ENCODE peak calls at places on chromosomes 2 and 18, in eight cellular contexts. One of them, this sample, is unnamed.
A peak's percentile ranks its signal among the peaks of the same experiment; 100 is the strongest.

GRCh38 chr2:37414470-37414949 is 70.1 kb downstream of the QPCT start:
- DNase-seq in endothelial cell of umbilical vein: peak; percentile 71
- DNase-seq in stimulated activated CD4-positive, alpha-beta T cell treated with anti-CD3 and anti-CD28 coated beads, TNF-alpha, amount 100 ng/mL, for 1 hour: no peak
- DNase-seq in frontal cortex: peak; percentile 55
- DNase-seq in A172: peak; percentile 84
- DNase-seq in stomach: no peak
- DNase-seq in EL: peak; percentile 67
- DNase-seq in upper lobe of right lung: no peak
- DNase-seq in this sample: peak; percentile 48

GRCh38 chr2:43021791-43022500 is 204.5 kb downstream of the ZFP36L2 start:
- DNase-seq in stomach: peak; percentile 58
- DNase-seq in upper lobe of right lung: no peak
- DNase-seq in frontal cortex: no peak
- DNase-seq in A172: no peak
- DNase-seq in endothelial cell of umbilical vein: no peak
- DNase-seq in EL: no peak
- DNase-seq in stimulated activated CD4-positive, alpha-beta T cell treated with anti-CD3 and anti-CD28 coated beads, TNF-alpha, amount 100 ng/mL, for 1 hour: no peak
- DNase-seq in this sample: peak; percentile 91

GRCh38 chr2:231765496-231765929 is 15.6 kb downstream of the PDE6D start:
- DNase-seq in stimulated activated CD4-positive, alpha-beta T cell treated with anti-CD3 and anti-CD28 coated beads, TNF-alpha, amount 100 ng/mL, for 1 hour: no peak
- DNase-seq in stomach: no peak
- DNase-seq in A172: no peak
- DNase-seq in EL: no peak
- DNase-seq in frontal cortex: no peak
- DNase-seq in upper lobe of right lung: no peak
- DNase-seq in endothelial cell of umbilical vein: no peak
- DNase-seq in this sample: no peak

GRCh38 chr18:62018034-62018760 is 125.4 kb upstream of the RNF152 start:
- DNase-seq in frontal cortex: no peak
- DNase-seq in endothelial cell of umbilical vein: no peak
- DNase-seq in EL: no peak
- DNase-seq in A172: no peak
- DNase-seq in stomach: no peak
- DNase-seq in stimulated activated CD4-positive, alpha-beta T cell treated with anti-CD3 and anti-CD28 coated beads, TNF-alpha, amount 100 ng/mL, for 1 hour: no peak
- DNase-seq in upper lobe of right lung: no peak
- DNase-seq in this sample: no peak

GRCh38 chr2:134663451-134663850 is 55.3 kb downstream of the TMEM163 start:
- DNase-seq in EL: no peak
- DNase-seq in stomach: no peak
- DNase-seq in A172: no peak
- DNase-seq in endothelial cell of umbilical vein: no peak
- DNase-seq in frontal cortex: no peak
- DNase-seq in upper lobe of right lung: no peak
- DNase-seq in stimulated activated CD4-positive, alpha-beta T cell treated with anti-CD3 and anti-CD28 coated beads, TNF-alpha, amount 100 ng/mL, for 1 hour: no peak
- DNase-seq in this sample: no peak

GRCh38 chr18:63578357-63578958 is 8.7 kb upstream of the SERPINB13 start:
- DNase-seq in endothelial cell of umbilical vein: peak; percentile 53
- DNase-seq in upper lobe of right lung: no peak
- DNase-seq in frontal cortex: no peak
- DNase-seq in A172: peak; percentile 19
- DNase-seq in stimulated activated CD4-positive, alpha-beta T cell treated with anti-CD3 and anti-CD28 coated beads, TNF-alpha, amount 100 ng/mL, for 1 hour: no peak
- DNase-seq in EL: peak; percentile 57
- DNase-seq in stomach: no peak
- DNase-seq in this sample: peak; percentile 32

GRCh38 chr2:174786066-174786725 is 21.9 kb upstream of the CHRNA1 start:
- DNase-seq in frontal cortex: no peak
- DNase-seq in A172: no peak
- DNase-seq in EL: no peak
- DNase-seq in endothelial cell of umbilical vein: peak; percentile 88
- DNase-seq in stimulated activated CD4-positive, alpha-beta T cell treated with anti-CD3 and anti-CD28 coated beads, TNF-alpha, amount 100 ng/mL, for 1 hour: no peak
- DNase-seq in upper lobe of right lung: no peak
- DNase-seq in stomach: no peak
- DNase-seq in this sample: no peak

GRCh38 chr2:43136862-43137261 is 89.5 kb downstream of the ZFP36L2 start:
- DNase-seq in stimulated activated CD4-positive, alpha-beta T cell treated with anti-CD3 and anti-CD28 coated beads, TNF-alpha, amount 100 ng/mL, for 1 hour: peak; percentile 66
- DNase-seq in stomach: no peak
- DNase-seq in endothelial cell of umbilical vein: no peak
- DNase-seq in upper lobe of right lung: no peak
- DNase-seq in frontal cortex: no peak
- DNase-seq in EL: no peak
- DNase-seq in A172: no peak
- DNase-seq in this sample: peak; percentile 24

GRCh38 chr2:34025196-34025595 is 426.1 kb upstream of the FAM98A start:
- DNase-seq in endothelial cell of umbilical vein: no peak
- DNase-seq in stimulated activated CD4-positive, alpha-beta T cell treated with anti-CD3 and anti-CD28 coated beads, TNF-alpha, amount 100 ng/mL, for 1 hour: no peak
- DNase-seq in stomach: no peak
- DNase-seq in upper lobe of right lung: no peak
- DNase-seq in EL: no peak
- DNase-seq in A172: no peak
- DNase-seq in frontal cortex: no peak
- DNase-seq in this sample: no peak

GRCh38 chr2:134882773-134883172 is 35.8 kb upstream of the CCNT2 start:
- DNase-seq in frontal cortex: no peak
- DNase-seq in upper lobe of right lung: no peak
- DNase-seq in endothelial cell of umbilical vein: no peak
- DNase-seq in stomach: no peak
- DNase-seq in A172: no peak
- DNase-seq in stimulated activated CD4-positive, alpha-beta T cell treated with anti-CD3 and anti-CD28 coated beads, TNF-alpha, amount 100 ng/mL, for 1 hour: no peak
- DNase-seq in EL: no peak
- DNase-seq in this sample: no peak

GRCh38 chr2:2827691-2828315 is 496.7 kb upstream of the MYT1L start:
- DNase-seq in upper lobe of right lung: peak; percentile 43
- DNase-seq in EL: no peak
- DNase-seq in endothelial cell of umbilical vein: no peak
- DNase-seq in frontal cortex: no peak
- DNase-seq in stomach: peak; percentile 11
- DNase-seq in A172: no peak
- DNase-seq in stimulated activated CD4-positive, alpha-beta T cell treated with anti-CD3 and anti-CD28 coated beads, TNF-alpha, amount 100 ng/mL, for 1 hour: no peak
- DNase-seq in this sample: peak; percentile 7

GRCh38 chr2:10889741-10890215 is 22.0 kb upstream of the KCNF1 start:
- DNase-seq in stomach: no peak
- DNase-seq in stimulated activated CD4-positive, alpha-beta T cell treated with anti-CD3 and anti-CD28 coated beads, TNF-alpha, amount 100 ng/mL, for 1 hour: no peak
- DNase-seq in frontal cortex: no peak
- DNase-seq in A172: peak; percentile 26
- DNase-seq in upper lobe of right lung: no peak
- DNase-seq in EL: no peak
- DNase-seq in endothelial cell of umbilical vein: no peak
- DNase-seq in this sample: no peak

GRCh38 chr2:187169864-187170263 is 278.2 kb downstream of the CALCRL start:
- DNase-seq in A172: no peak
- DNase-seq in endothelial cell of umbilical vein: no peak
- DNase-seq in stomach: no peak
- DNase-seq in upper lobe of right lung: no peak
- DNase-seq in stimulated activated CD4-positive, alpha-beta T cell treated with anti-CD3 and anti-CD28 coated beads, TNF-alpha, amount 100 ng/mL, for 1 hour: no peak
- DNase-seq in EL: no peak
- DNase-seq in frontal cortex: no peak
- DNase-seq in this sample: no peak

GRCh38 chr2:98985905-98986666 is 50.1 kb upstream of the CRACDL start:
- DNase-seq in upper lobe of right lung: no peak
- DNase-seq in frontal cortex: no peak
- DNase-seq in stomach: no peak
- DNase-seq in stimulated activated CD4-positive, alpha-beta T cell treated with anti-CD3 and anti-CD28 coated beads, TNF-alpha, amount 100 ng/mL, for 1 hour: no peak
- DNase-seq in endothelial cell of umbilical vein: peak; percentile 4
- DNase-seq in A172: no peak
- DNase-seq in EL: no peak
- DNase-seq in this sample: no peak

GRCh38 chr2:167454036-167454435 is 565.8 kb downstream of the XIRP2 start:
- DNase-seq in frontal cortex: no peak
- DNase-seq in upper lobe of right lung: no peak
- DNase-seq in stomach: no peak
- DNase-seq in endothelial cell of umbilical vein: no peak
- DNase-seq in A172: no peak
- DNase-seq in stimulated activated CD4-positive, alpha-beta T cell treated with anti-CD3 and anti-CD28 coated beads, TNF-alpha, amount 100 ng/mL, for 1 hour: no peak
- DNase-seq in EL: no peak
- DNase-seq in this sample: no peak

GRCh38 chr2:197461073-197461472 is 7.7 kb downstream of the COQ10B start:
- DNase-seq in endothelial cell of umbilical vein: no peak
- DNase-seq in stimulated activated CD4-positive, alpha-beta T cell treated with anti-CD3 and anti-CD28 coated beads, TNF-alpha, amount 100 ng/mL, for 1 hour: no peak
- DNase-seq in frontal cortex: no peak
- DNase-seq in stomach: no peak
- DNase-seq in upper lobe of right lung: no peak
- DNase-seq in EL: no peak
- DNase-seq in A172: peak; percentile 62
- DNase-seq in this sample: no peak

GRCh38 chr2:39470580-39470979 is 33.5 kb upstream of the MAP4K3 start:
- DNase-seq in stomach: no peak
- DNase-seq in upper lobe of right lung: no peak
- DNase-seq in stimulated activated CD4-positive, alpha-beta T cell treated with anti-CD3 and anti-CD28 coated beads, TNF-alpha, amount 100 ng/mL, for 1 hour: no peak
- DNase-seq in A172: no peak
- DNase-seq in endothelial cell of umbilical vein: no peak
- DNase-seq in EL: no peak
- DNase-seq in frontal cortex: no peak
- DNase-seq in this sample: no peak

GRCh38 chr2:224412064-224412921 is 10.4 kb upstream of the FAM124B start:
- DNase-seq in stomach: no peak
- DNase-seq in EL: peak; percentile 66
- DNase-seq in stimulated activated CD4-positive, alpha-beta T cell treated with anti-CD3 and anti-CD28 coated beads, TNF-alpha, amount 100 ng/mL, for 1 hour: no peak
- DNase-seq in upper lobe of right lung: no peak
- DNase-seq in endothelial cell of umbilical vein: no peak
- DNase-seq in A172: peak; percentile 5
- DNase-seq in frontal cortex: no peak
- DNase-seq in this sample: no peak

GRCh38 chr2:144834363-144834762 is 314.4 kb upstream of the ZEB2 start:
- DNase-seq in A172: no peak
- DNase-seq in upper lobe of right lung: no peak
- DNase-seq in stomach: no peak
- DNase-seq in endothelial cell of umbilical vein: no peak
- DNase-seq in EL: no peak
- DNase-seq in stimulated activated CD4-positive, alpha-beta T cell treated with anti-CD3 and anti-CD28 coated beads, TNF-alpha, amount 100 ng/mL, for 1 hour: no peak
- DNase-seq in frontal cortex: no peak
- DNase-seq in this sample: no peak

GRCh38 chr2:134866498-134867099 is 28.2 kb downstream of the ACMSD start:
- DNase-seq in EL: peak; percentile 50
- DNase-seq in A172: no peak
- DNase-seq in upper lobe of right lung: no peak
- DNase-seq in stomach: no peak
- DNase-seq in stimulated activated CD4-positive, alpha-beta T cell treated with anti-CD3 and anti-CD28 coated beads, TNF-alpha, amount 100 ng/mL, for 1 hour: no peak
- DNase-seq in endothelial cell of umbilical vein: no peak
- DNase-seq in frontal cortex: no peak
- DNase-seq in this sample: no peak

GRCh38 chr2:225494100-225494459 is 94.6 kb downstream of the NYAP2 start:
- DNase-seq in upper lobe of right lung: no peak
- DNase-seq in stimulated activated CD4-positive, alpha-beta T cell treated with anti-CD3 and anti-CD28 coated beads, TNF-alpha, amount 100 ng/mL, for 1 hour: no peak
- DNase-seq in EL: peak; percentile 28
- DNase-seq in frontal cortex: no peak
- DNase-seq in stomach: no peak
- DNase-seq in endothelial cell of umbilical vein: no peak
- DNase-seq in A172: peak; percentile 75
- DNase-seq in this sample: no peak

GRCh38 chr2:151961558-151961957 is 133.3 kb upstream of the ARL5A start:
- DNase-seq in stomach: no peak
- DNase-seq in EL: no peak
- DNase-seq in upper lobe of right lung: no peak
- DNase-seq in endothelial cell of umbilical vein: no peak
- DNase-seq in frontal cortex: no peak
- DNase-seq in A172: no peak
- DNase-seq in stimulated activated CD4-positive, alpha-beta T cell treated with anti-CD3 and anti-CD28 coated beads, TNF-alpha, amount 100 ng/mL, for 1 hour: no peak
- DNase-seq in this sample: no peak

GRCh38 chr2:202632682-202633081 is 2.1 kb upstream of the FAM117B start:
- DNase-seq in endothelial cell of umbilical vein: peak; percentile 58
- DNase-seq in upper lobe of right lung: no peak
- DNase-seq in stimulated activated CD4-positive, alpha-beta T cell treated with anti-CD3 and anti-CD28 coated beads, TNF-alpha, amount 100 ng/mL, for 1 hour: no peak
- DNase-seq in A172: no peak
- DNase-seq in stomach: no peak
- DNase-seq in EL: peak; percentile 11
- DNase-seq in frontal cortex: no peak
- DNase-seq in this sample: no peak

GRCh38 chr2:174717273-174717672 is 47.0 kb downstream of the CHRNA1 start:
- DNase-seq in endothelial cell of umbilical vein: no peak
- DNase-seq in stimulated activated CD4-positive, alpha-beta T cell treated with anti-CD3 and anti-CD28 coated beads, TNF-alpha, amount 100 ng/mL, for 1 hour: no peak
- DNase-seq in upper lobe of right lung: no peak
- DNase-seq in EL: peak; percentile 8
- DNase-seq in frontal cortex: no peak
- DNase-seq in stomach: no peak
- DNase-seq in A172: peak; percentile 53
- DNase-seq in this sample: no peak

GRCh38 chr2:120461092-120461491 is 115.2 kb downstream of the INHBB start:
- DNase-seq in frontal cortex: no peak
- DNase-seq in stimulated activated CD4-positive, alpha-beta T cell treated with anti-CD3 and anti-CD28 coated beads, TNF-alpha, amount 100 ng/mL, for 1 hour: no peak
- DNase-seq in stomach: no peak
- DNase-seq in EL: no peak
- DNase-seq in A172: no peak
- DNase-seq in upper lobe of right lung: no peak
- DNase-seq in endothelial cell of umbilical vein: no peak
- DNase-seq in this sample: no peak

GRCh38 chr2:74602553-74603281 is 45.4 kb downstream of the M1AP start:
- DNase-seq in EL: peak; percentile 61
- DNase-seq in stomach: no peak
- DNase-seq in A172: peak; percentile 87
- DNase-seq in upper lobe of right lung: no peak
- DNase-seq in endothelial cell of umbilical vein: no peak
- DNase-seq in stimulated activated CD4-positive, alpha-beta T cell treated with anti-CD3 and anti-CD28 coated beads, TNF-alpha, amount 100 ng/mL, for 1 hour: no peak
- DNase-seq in frontal cortex: no peak
- DNase-seq in this sample: no peak

GRCh38 chr2:65913914-65914786 is 481.8 kb upstream of the SPRED2 start:
- DNase-seq in endothelial cell of umbilical vein: no peak
- DNase-seq in A172: no peak
- DNase-seq in stomach: no peak
- DNase-seq in frontal cortex: no peak
- DNase-seq in stimulated activated CD4-positive, alpha-beta T cell treated with anti-CD3 and anti-CD28 coated beads, TNF-alpha, amount 100 ng/mL, for 1 hour: no peak
- DNase-seq in upper lobe of right lung: no peak
- DNase-seq in EL: no peak
- DNase-seq in this sample: peak; percentile 19

GRCh38 chr2:185318271-185318724 is 420.3 kb upstream of the FSIP2 start:
- DNase-seq in endothelial cell of umbilical vein: no peak
- DNase-seq in A172: no peak
- DNase-seq in EL: no peak
- DNase-seq in stomach: no peak
- DNase-seq in upper lobe of right lung: no peak
- DNase-seq in frontal cortex: no peak
- DNase-seq in stimulated activated CD4-positive, alpha-beta T cell treated with anti-CD3 and anti-CD28 coated beads, TNF-alpha, amount 100 ng/mL, for 1 hour: no peak
- DNase-seq in this sample: no peak

GRCh38 chr18:69980509-69980908 is 32.8 kb upstream of the CD226 start:
- DNase-seq in endothelial cell of umbilical vein: no peak
- DNase-seq in stimulated activated CD4-positive, alpha-beta T cell treated with anti-CD3 and anti-CD28 coated beads, TNF-alpha, amount 100 ng/mL, for 1 hour: no peak
- DNase-seq in frontal cortex: no peak
- DNase-seq in A172: no peak
- DNase-seq in stomach: no peak
- DNase-seq in upper lobe of right lung: no peak
- DNase-seq in EL: no peak
- DNase-seq in this sample: no peak

GRCh38 chr18:35028556-35028955 is 12.7 kb upstream of the MAPRE2 start:
- DNase-seq in stimulated activated CD4-positive, alpha-beta T cell treated with anti-CD3 and anti-CD28 coated beads, TNF-alpha, amount 100 ng/mL, for 1 hour: no peak
- DNase-seq in A172: no peak
- DNase-seq in upper lobe of right lung: no peak
- DNase-seq in frontal cortex: no peak
- DNase-seq in EL: peak; percentile 45
- DNase-seq in endothelial cell of umbilical vein: no peak
- DNase-seq in stomach: no peak
- DNase-seq in this sample: no peak

GRCh38 chr2:66440692-66441091 is 5.8 kb downstream of the MEIS1 start:
- DNase-seq in frontal cortex: no peak
- DNase-seq in EL: peak; percentile 62
- DNase-seq in upper lobe of right lung: no peak
- DNase-seq in endothelial cell of umbilical vein: peak; percentile 25
- DNase-seq in stomach: no peak
- DNase-seq in stimulated activated CD4-positive, alpha-beta T cell treated with anti-CD3 and anti-CD28 coated beads, TNF-alpha, amount 100 ng/mL, for 1 hour: no peak
- DNase-seq in A172: peak; percentile 40
- DNase-seq in this sample: peak; percentile 37

GRCh38 chr2:175926272-175926671 is 75.8 kb downstream of the LNPK start:
- DNase-seq in EL: peak; percentile 89
- DNase-seq in endothelial cell of umbilical vein: no peak
- DNase-seq in A172: no peak
- DNase-seq in stomach: no peak
- DNase-seq in upper lobe of right lung: no peak
- DNase-seq in stimulated activated CD4-positive, alpha-beta T cell treated with anti-CD3 and anti-CD28 coated beads, TNF-alpha, amount 100 ng/mL, for 1 hour: no peak
- DNase-seq in frontal cortex: no peak
- DNase-seq in this sample: no peak

GRCh38 chr2:188695953-188696352 is 278.2 kb upstream of the COL3A1 start:
- DNase-seq in stomach: no peak
- DNase-seq in frontal cortex: no peak
- DNase-seq in EL: peak; percentile 77
- DNase-seq in upper lobe of right lung: no peak
- DNase-seq in endothelial cell of umbilical vein: no peak
- DNase-seq in stimulated activated CD4-positive, alpha-beta T cell treated with anti-CD3 and anti-CD28 coated beads, TNF-alpha, amount 100 ng/mL, for 1 hour: no peak
- DNase-seq in A172: peak; percentile 58
- DNase-seq in this sample: no peak

This sample was measured in H7.